ENCODE peak calls at places on chromosome 16, in nine cellular contexts. D, J, O, X, E, V, C, F and R are unnamed samples.

GRCh38 chr16:6735631-6736030 is 597.0 kb upstream of the RBFOX1 start:
- DNase-seq in D (no peak), J (no peak), O (no peak), X (no peak), E (no peak), V (no peak), C (no peak), F (no peak), R (no peak)

GRCh38 chr16:53922067-53922804 is 218.3 kb downstream of the FTO start:
- DNase-seq in D (no peak), J (no peak), O (no peak), X (no peak), E (no peak), V (no peak), C (no peak), F (no peak), R (no peak)

GRCh38 chr16:52584354-52584840 is 37.5 kb upstream of the TOX3 start:
- DNase-seq in D (no peak), J (no peak), O (no peak), X (no peak), E (no peak), V (no peak), C (no peak), F (no peak), R (no peak)

GRCh38 chr16:80084614-80085013 is 456.2 kb upstream of the DYNLRB2 start:
- DNase-seq in D (peak; percentile 58), J (peak; percentile 61), O (peak; percentile 62), X (no peak), E (peak; percentile 51), V (peak; percentile 27), C (peak; percentile 43), F (no peak), R (peak; percentile 65)

GRCh38 chr16:12168054-12169018 is 191.8 kb downstream of the SNX29 start:
- DNase-seq in D (no peak), J (no peak), O (no peak), X (no peak), E (no peak), V (no peak), C (peak; percentile 37), F (no peak), R (no peak)

GRCh38 chr16:26111900-26112299 is 420.1 kb downstream of the HS3ST4 start:
- DNase-seq in D (no peak), J (no peak), O (no peak), X (no peak), E (no peak), V (no peak), C (no peak), F (no peak), R (no peak)

GRCh38 chr16:70253291-70254094 is 1.8 kb upstream of the EXOSC6 start:
- DNase-seq in D (no peak), J (no peak), O (no peak), X (peak; percentile 43), E (no peak), V (peak; percentile 26), C (no peak), F (peak; percentile 40), R (peak; percentile 48)

GRCh38 chr16:12235110-12235509 is 258.6 kb downstream of the SNX29 start:
- DNase-seq in D (no peak), J (no peak), O (no peak), X (no peak), E (no peak), V (no peak), C (no peak), F (no peak), R (no peak)

GRCh38 chr16:48444574-48444973 is 59.4 kb upstream of the SIAH1 start:
- DNase-seq in D (no peak), J (no peak), O (peak; percentile 54), X (peak; percentile 30), E (no peak), V (no peak), C (peak; percentile 46), F (peak; percentile 70), R (peak; percentile 22)

GRCh38 chr16:80852261-80852872 is 48.0 kb upstream of the CDYL2 start:
- DNase-seq in D (no peak), J (no peak), O (no peak), X (peak; percentile 53), E (no peak), V (peak; percentile 11), C (no peak), F (peak; percentile 18), R (peak; percentile 46)

GRCh38 chr16:56450275-56450889 is 750 bp downstream of the NUDT21 start:
- DNase-seq in D (no peak), J (no peak), O (no peak), X (peak; percentile 42), E (no peak), V (no peak), C (no peak), F (no peak), R (no peak)

GRCh38 chr16:80366023-80366422 is 174.8 kb upstream of the DYNLRB2 start:
- DNase-seq in D (no peak), J (no peak), O (no peak), X (no peak), E (no peak), V (no peak), C (no peak), F (no peak), R (no peak)

GRCh38 chr16:50473375-50473945 is 74.7 kb upstream of the NKD1 start:
- DNase-seq in D (no peak), J (no peak), O (no peak), X (no peak), E (no peak), V (no peak), C (no peak), F (peak; percentile 43), R (no peak)

GRCh38 chr16:8959921-8960787 is 3.6 kb downstream of the USP7 start:
- DNase-seq in D (no peak), J (no peak), O (no peak), X (peak; percentile 41), E (no peak), V (no peak), C (no peak), F (no peak), R (no peak)

GRCh38 chr16:2739555-2740435 is 12.6 kb upstream of the SRRM2 start:
- DNase-seq in D (no peak), J (no peak), O (no peak), X (no peak), E (no peak), V (no peak), C (no peak), F (no peak), R (no peak)
- TF ChIP-seq POLR2A in D (no peak), J (no peak), O (no peak), X (no peak), E (no peak), V (no peak), C (no peak), F (no peak), R (no peak)

DNA sequence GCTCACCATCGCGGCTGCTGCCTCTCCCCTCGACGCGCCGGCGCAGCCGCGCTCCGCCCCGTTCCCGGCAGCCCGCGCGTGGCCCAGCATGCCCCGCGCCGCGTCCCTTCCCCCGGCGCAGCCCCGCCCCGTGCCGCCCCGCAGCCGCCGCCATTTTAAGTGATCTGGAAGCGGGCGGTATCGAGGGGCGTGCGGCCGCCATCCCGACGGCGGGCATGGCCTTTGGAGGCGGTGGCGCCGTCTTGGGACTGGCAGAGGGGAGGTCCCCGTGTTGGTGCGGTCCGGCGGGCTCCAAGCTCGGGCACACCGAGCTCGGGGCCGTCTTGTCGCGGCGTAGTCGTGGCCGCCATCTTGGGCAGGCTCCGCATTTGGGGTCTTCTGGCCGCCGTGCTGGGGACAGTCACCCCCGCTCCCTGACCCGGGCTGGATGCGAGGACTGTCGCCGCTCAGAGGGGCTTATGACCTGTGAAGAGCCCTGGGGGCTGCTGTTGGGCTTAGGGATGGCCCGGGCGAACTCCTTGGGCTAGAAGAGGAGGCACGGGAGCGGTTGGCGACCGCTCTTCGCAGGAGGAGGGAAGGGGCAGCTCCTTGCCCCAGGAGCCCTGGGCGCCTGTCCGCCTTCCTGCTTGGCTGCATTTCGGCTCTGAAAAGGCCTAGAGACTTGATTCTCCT is at the start of gene ELOB:
- DNase-seq in D (peak; percentile 80), J (peak; percentile 93), O (peak; percentile 88), X (peak; percentile 85), E (peak; percentile 92), V (peak; percentile 91), C (peak; percentile 93), F (peak; percentile 88), R (peak; percentile 86)
- TF ChIP-seq POLR2A in D (peak; percentile 79), J (peak; percentile 97), O (peak; percentile 59), X (peak; percentile 82), E (no peak), V (peak; percentile 71), C (peak; percentile 80), F (peak; percentile 60), R (peak; percentile 55)

GRCh38 chr16:10937068-10937859 is 5.0 kb downstream of the DEXI start:
- DNase-seq in D (peak; percentile 48), J (no peak), O (no peak), X (no peak), E (peak; percentile 71), V (no peak), C (peak; percentile 53), F (no peak), R (peak; percentile 65)
- TF ChIP-seq POLR2A in D (no peak), J (no peak), O (no peak), X (no peak), E (no peak), V (no peak), C (no peak), F (no peak), R (no peak)

DNA sequence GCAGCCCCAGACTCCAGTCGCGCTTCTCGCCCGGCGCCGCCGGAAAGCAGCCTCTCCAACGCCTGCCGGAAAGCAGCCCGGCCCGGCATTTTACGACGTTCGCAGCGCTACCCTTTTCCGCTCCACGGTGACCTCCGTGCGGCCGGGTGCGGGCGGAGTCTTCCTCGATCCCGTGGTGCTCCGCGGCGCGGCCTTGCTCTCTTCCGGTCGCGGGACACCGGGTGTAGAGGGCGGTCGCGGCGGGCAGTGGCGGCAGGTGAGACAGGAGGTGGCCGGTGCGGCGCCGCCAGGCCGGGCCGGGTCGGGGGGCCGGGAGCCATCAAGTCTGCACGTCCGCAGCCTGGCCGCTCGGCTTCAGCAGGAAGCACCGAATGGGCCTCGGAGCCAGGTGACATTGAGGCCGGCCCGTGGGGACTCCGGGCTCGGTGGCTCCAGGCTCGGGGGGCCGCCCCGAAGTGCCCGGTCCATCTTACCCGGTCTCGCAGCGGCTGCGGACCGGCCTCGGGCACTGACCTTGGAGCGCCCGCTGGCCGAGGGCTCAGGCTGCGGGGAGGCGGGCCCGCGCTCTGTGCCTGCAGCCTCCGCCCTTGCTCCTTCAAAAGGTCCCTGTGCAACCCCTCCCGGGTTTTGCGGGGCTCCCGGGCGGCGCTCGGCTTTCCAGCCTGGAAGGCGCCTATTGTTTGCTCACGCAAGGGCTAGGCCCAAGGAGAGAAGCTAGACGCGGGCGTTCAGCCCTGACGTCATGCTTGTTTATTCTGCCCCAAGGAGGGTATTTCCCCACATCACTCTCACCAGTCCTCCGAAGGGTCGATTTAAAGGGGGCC is at the start of the genes COX4I1 and EMC8:
- DNase-seq in D (peak; percentile 92), J (peak; percentile 97), O (peak; percentile 95), X (peak; percentile 92), E (peak; percentile 96), V (peak; percentile 97), C (peak; percentile 98), F (peak; percentile 88), R (peak; percentile 96)
- TF ChIP-seq POLR2A in D (peak; percentile 75), J (peak; percentile 63), O (peak; percentile 62), X (peak; percentile 79), E (no peak), V (peak; percentile 95), C (peak; percentile 86), F (peak; percentile 89), R (peak; percentile 88)